ENCODE peak calls at places on chromosomes 4 and X, in seven cellular contexts. R is trophoblast cell, N is H1, L is IMR-90, P is H9, A is mesenchymal stem cell, T is neuronal stem cell. V is an unnamed sample.

GRCh38 chr4:119189638-119190037 is 22.9 kb upstream of the USP53 start:
- DNase-seq in R (peak; percentile 83), T (no peak), A (no peak), L (no peak), N (no peak), P (no peak), V (no peak)

GRCh38 chrX:102858826-102859627 is 78.0 kb upstream of the RAB40AL start:
- DNase-seq in N (no peak), R (peak; percentile 32), A (no peak), L (no peak), P (peak; percentile 37), T (peak; percentile 0), V (peak; percentile 72)

GRCh38 chr4:143701365-143701764 is 890 bp upstream of the FREM3 start:
- DNase-seq in A (no peak), T (no peak), L (no peak), N (no peak), R (no peak), P (no peak), V (no peak)

GRCh38 chr4:19399001-19399400 is 852.7 kb upstream of the SLIT2 start:
- DNase-seq in P (no peak), L (peak; percentile 68), A (peak; percentile 2), R (no peak), N (no peak), T (no peak), V (no peak)

GRCh38 chr4:148238086-148238485 is 204.1 kb downstream of the NR3C2 start:
- DNase-seq in N (no peak), L (no peak), R (peak; percentile 69), A (no peak), T (no peak), P (no peak), V (no peak)

GRCh38 chr4:150164956-150165355 is 86.7 kb downstream of the DCLK2 start:
- DNase-seq in T (no peak), P (no peak), A (no peak), R (peak; percentile 5), L (no peak), N (no peak), V (no peak)

GRCh38 chr4:1200425-1201035 is 28.1 kb upstream of the SPON2 start:
- DNase-seq in L (peak; percentile 95), A (peak; percentile 97), P (peak; percentile 22), N (no peak), T (no peak), R (no peak), V (peak; percentile 24)

GRCh38 chr4:99436976-99437655 is 2.0 kb upstream of the ADH7 start:
- DNase-seq in P (no peak), A (no peak), R (no peak), L (no peak), N (no peak), T (no peak), V (no peak)

GRCh38 chrX:7514871-7515599 is 327.9 kb upstream of the VCX start:
- DNase-seq in T (no peak), L (no peak), R (no peak), P (no peak), N (no peak), A (no peak), V (no peak)

GRCh38 chr4:48635310-48635709 is 144.8 kb downstream of the FRYL start:
- DNase-seq in P (no peak), T (no peak), A (peak; percentile 44), L (peak; percentile 37), N (no peak), R (peak; percentile 65), V (peak; percentile 37)

GRCh38 chr4:184355111-184355604 is 119.2 kb downstream of the IRF2 start:
- DNase-seq in A (peak; percentile 87), P (peak; percentile 19), N (no peak), L (peak; percentile 93), R (peak; percentile 39), T (no peak), V (no peak)

GRCh38 chrX:19902110-19902509 is 14.7 kb upstream of the SH3KBP1 start:
- DNase-seq in T (no peak), R (no peak), P (no peak), N (no peak), L (peak; percentile 38), A (no peak), V (no peak)

GRCh38 chr4:13980317-13980716 is 352.8 kb upstream of the BOD1L1 start:
- DNase-seq in L (peak; percentile 96), R (no peak), T (no peak), P (no peak), N (no peak), A (peak; percentile 87), V (no peak)

GRCh38 chr4:186570193-186570996 is 15.0 kb upstream of the MTNR1A start:
- DNase-seq in R (peak; percentile 21), T (no peak), N (no peak), L (peak; percentile 79), A (peak; percentile 14), P (no peak), V (no peak)

GRCh38 chr4:109266236-109266635 is 36.2 kb downstream of the COL25A1 start:
- DNase-seq in N (no peak), L (no peak), T (no peak), R (no peak), P (no peak), A (no peak), V (no peak)

GRCh38 chrX:120457766-120458180 is 11.3 kb downstream of the LAMP2 start:
- DNase-seq in T (no peak), R (no peak), L (peak; percentile 76), A (peak; percentile 59), P (no peak), N (no peak), V (no peak)

GRCh38 chr4:98092833-98093439 is 50.3 kb downstream of the STPG2 start:
- DNase-seq in L (peak; percentile 2), N (no peak), P (no peak), T (no peak), A (peak; percentile 12), R (peak; percentile 48), V (peak; percentile 8)

GRCh38 chrX:114611018-114611619 is 27.2 kb downstream of the HTR2C start:
- DNase-seq in A (peak; percentile 42), N (no peak), T (peak; percentile 8), R (peak; percentile 72), L (peak; percentile 35), P (no peak), V (peak; percentile 30)

GRCh38 chrX:30635630-30636029 is 17.6 kb upstream of the GK start:
- DNase-seq in R (peak; percentile 32), T (no peak), P (no peak), N (no peak), A (no peak), L (peak; percentile 32), V (no peak)

GRCh38 chrX:24341795-24342194 is 18.6 kb upstream of the SUPT20HL1 start:
- DNase-seq in R (no peak), A (peak; percentile 78), L (peak; percentile 81), P (no peak), T (no peak), N (no peak), V (no peak)

GRCh38 chr4:140764785-140765392 is 8.7 kb upstream of the TBC1D9 start:
- DNase-seq in R (peak; percentile 79), A (no peak), N (no peak), L (no peak), T (no peak), P (peak; percentile 36), V (peak; percentile 63)

GRCh38 chrX:1239681-1240142 is 27.3 kb upstream of the CRLF2 start:
- DNase-seq in P (no peak), R (peak; percentile 51), A (no peak), T (no peak), L (no peak), N (no peak), V (no peak)

GRCh38 chrX:7132335-7133035 is 15.0 kb upstream of the STS start:
- DNase-seq in A (peak; percentile 63), R (peak; percentile 99), P (peak; percentile 65), T (no peak), N (peak; percentile 43), L (peak; percentile 73), V (peak; percentile 98)

GRCh38 chr4:120085705-120086104 is 19.1 kb upstream of the MAD2L1 start:
- DNase-seq in A (peak; percentile 65), R (no peak), P (no peak), L (peak; percentile 86), T (no peak), N (no peak), V (peak; percentile 9)

DNA sequence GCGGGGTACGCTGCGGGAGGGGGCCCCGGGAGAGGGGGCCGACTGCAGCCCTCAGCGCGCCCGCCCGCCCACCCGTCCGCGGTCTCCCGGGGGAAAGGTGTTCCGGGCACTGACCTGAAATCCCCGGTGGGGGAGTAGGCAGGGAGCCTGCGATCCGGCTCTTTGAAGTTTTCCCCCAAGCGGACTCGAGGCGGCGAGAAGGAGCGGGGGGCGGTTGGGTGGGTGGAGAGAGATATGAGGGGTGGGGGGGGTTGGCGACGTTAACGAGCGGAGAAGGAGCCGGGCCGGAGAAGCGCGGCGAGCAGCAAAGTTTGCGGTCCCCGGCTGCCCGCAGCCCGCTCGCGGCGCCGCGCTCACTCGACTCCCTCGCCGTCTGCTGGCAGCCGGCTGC is 662 bp downstream of the BCOR start:
- DNase-seq in P (no peak), A (peak; percentile 21), N (no peak), T (no peak), L (no peak), R (no peak), V (no peak)
- H3K18ac ChIP-seq in P (no peak overlapping the region), A (peak overlapping the region; percentile 90), N (no peak overlapping the region), T (no peak overlapping the region), L (no peak overlapping the region), R (no peak overlapping the region), V (peak overlapping the region; percentile 99)

DNA sequence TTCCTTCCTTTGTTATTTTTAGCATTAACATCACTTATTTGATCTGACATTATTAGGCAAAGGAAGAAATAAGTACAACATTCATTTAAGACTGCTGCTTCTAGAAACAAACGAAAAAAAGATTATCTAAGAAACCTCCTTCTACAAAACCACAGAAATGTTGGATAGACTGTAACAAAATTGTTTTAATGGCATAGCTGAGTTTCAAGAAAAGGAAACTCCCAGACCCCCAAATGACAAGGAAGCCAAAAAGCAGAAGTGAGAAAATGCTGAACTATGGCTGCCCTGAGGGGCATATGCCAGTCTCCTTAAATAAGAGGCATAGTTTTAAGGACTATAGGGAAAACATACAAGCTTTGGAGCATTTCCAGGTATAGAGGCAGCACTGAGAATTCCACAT is 1431.6 kb upstream of the TENM3 start:
- DNase-seq in T (no peak), L (no peak), R (no peak), P (no peak), N (no peak), A (no peak), V (no peak)
- H3K18ac ChIP-seq in T (no peak overlapping the region), L (no peak overlapping the region), R (no peak overlapping the region), P (no peak overlapping the region), N (no peak overlapping the region), A (no peak overlapping the region), V (no peak overlapping the region)

GRCh38 chr4:72111863-72112262 is 80.1 kb downstream of the NPFFR2 start:
- DNase-seq in T (no peak), N (no peak), L (no peak), R (no peak), P (no peak), A (no peak), V (no peak)
- H3K18ac ChIP-seq in T (no peak overlapping the region), N (no peak overlapping the region), L (no peak overlapping the region), R (no peak overlapping the region), P (no peak overlapping the region), A (no peak overlapping the region), V (no peak overlapping the region)

GRCh38 chr4:154779362-154779947 is 1.6 kb upstream of the RBM46 start:
- DNase-seq in T (peak; percentile 0), R (peak; percentile 40), N (no peak), A (peak; percentile 5), P (no peak), L (peak; percentile 39), V (peak; percentile 46)
- H3K18ac ChIP-seq in T (no peak overlapping the region), R (no peak overlapping the region), N (no peak overlapping the region), A (no peak overlapping the region), P (no peak overlapping the region), L (no peak overlapping the region), V (no peak overlapping the region)

GRCh38 chrX:47098746-47099145 is 20.5 kb downstream of the RGN start:
- DNase-seq in R (no peak), A (no peak), P (no peak), T (no peak), N (no peak), L (no peak), V (no peak)
- H3K18ac ChIP-seq in R (no peak overlapping the region), A (no peak overlapping the region), P (no peak overlapping the region), T (no peak overlapping the region), N (no peak overlapping the region), L (no peak overlapping the region), V (no peak overlapping the region)

V was measured in mesendoderm.